ENCODE peak calls at places on chromosomes 7 and 10, in eight cellular contexts. W, D, Y, U, P, K, R and L are unnamed samples. For H3K4me1, the result is how much of the 10 kb centered on the place peaks cover.

GRCh38 chr10:104293021-104293420 is 24.0 kb downstream of the GSTO2 start:
- DNase-seq in W (no peak), D (no peak), Y (no peak), U (no peak), P (no peak), K (no peak), R (no peak), L (no peak)

GRCh38 chr7:107703219-107703618 is 40.7 kb upstream of the CBLL1 start:
- DNase-seq in W (no peak), D (no peak), Y (no peak), U (no peak), P (no peak), K (no peak), R (no peak), L (no peak)

GRCh38 chr7:73586911-73587310 is 8.5 kb upstream of the TBL2 start:
- DNase-seq in W (no peak), D (no peak), Y (no peak), U (no peak), P (no peak), K (no peak), R (no peak), L (peak)

GRCh38 chr10:109977382-109977806 is 30.4 kb upstream of the ADD3 start:
- DNase-seq in W (peak), D (peak), Y (no peak), U (peak), P (no peak), K (no peak), R (no peak), L (no peak)

GRCh38 chr7:64654796-64655548 is 11.0 kb upstream of the ZNF107 start:
- DNase-seq in W (no peak), D (no peak), Y (no peak), U (no peak), P (no peak), K (no peak), R (no peak), L (no peak)

GRCh38 chr7:102005933-102006332 is 188.5 kb downstream of the CUX1 start:
- DNase-seq in W (no peak), D (no peak), Y (no peak), U (no peak), P (no peak), K (no peak), R (no peak), L (no peak)

GRCh38 chr7:157670490-157671357 is 333.9 kb downstream of the DNAJB6 start:
- DNase-seq in W (peak), D (no peak), Y (no peak), U (no peak), P (peak), K (peak), R (no peak), L (no peak)

GRCh38 chr10:46310143-46310514 is 23.3 kb downstream of the ANTXRL start:
- DNase-seq in W (no peak), D (no peak), Y (no peak), U (no peak), P (no peak), K (no peak), R (no peak), L (no peak)

GRCh38 chr10:17247210-17247609 is 19.2 kb downstream of the VIM start:
- DNase-seq in W (no peak), D (no peak), Y (no peak), U (no peak), P (no peak), K (no peak), R (no peak), L (no peak)

GRCh38 chr7:140189917-140190316 is 13.1 kb upstream of the KDM7A start:
- DNase-seq in W (no peak), D (no peak), Y (no peak), U (no peak), P (no peak), K (no peak), R (no peak), L (no peak)

GRCh38 chr10:24645784-24646183 is 77.9 kb downstream of the ARHGAP21 start:
- DNase-seq in W (no peak), D (no peak), Y (peak), U (no peak), P (no peak), K (no peak), R (no peak), L (no peak)

GRCh38 chr7:137074386-137075030 is 206.1 kb downstream of the CHRM2 start:
- DNase-seq in W (no peak), D (no peak), Y (peak), U (no peak), P (no peak), K (no peak), R (no peak), L (no peak)

GRCh38 chr10:133044502-133044901 is 43.2 kb upstream of the ADGRA1 start:
- DNase-seq in W (no peak), D (peak), Y (no peak), U (no peak), P (no peak), K (no peak), R (no peak), L (no peak)

GRCh38 chr7:152894295-152895170 is 135.0 kb downstream of the ACTR3B start:
- DNase-seq in W (peak), D (no peak), Y (no peak), U (peak), P (peak), K (no peak), R (no peak), L (no peak)

GRCh38 chr7:29177963-29178612 is 16.5 kb upstream of the CHN2 start:
- DNase-seq in W (no peak), D (peak), Y (no peak), U (peak), P (no peak), K (no peak), R (peak), L (peak)

GRCh38 chr10:69864321-69864720 is 62.6 kb downstream of the COL13A1 start:
- DNase-seq in W (peak), D (no peak), Y (peak), U (no peak), P (no peak), K (no peak), R (no peak), L (no peak)

GRCh38 chr7:27184342-27185012 is 555 bp downstream of the HOXA11 start:
- DNase-seq in W (no peak), D (no peak), Y (no peak), U (peak), P (peak), K (peak), R (peak), L (no peak)

GRCh38 chr10:30438016-30438850 is 4.2 kb downstream of the MAP3K8 start:
- DNase-seq in W (no peak), D (no peak), Y (peak), U (no peak), P (no peak), K (no peak), R (no peak), L (no peak)

GRCh38 chr7:17939670-17940301 is 508 bp downstream of the SNX13 start:
- DNase-seq in W (peak), D (peak), Y (peak), U (peak), P (no peak), K (peak), R (peak), L (no peak)

GRCh38 chr7:157499835-157500153 is 163.0 kb downstream of the DNAJB6 start:
- DNase-seq in W (no peak), D (no peak), Y (no peak), U (no peak), P (no peak), K (no peak), R (no peak), L (no peak)

GRCh38 chr10:27153325-27153724 is 859 bp downstream of the YME1L1 start:
- DNase-seq in W (no peak), D (no peak), Y (no peak), U (no peak), P (no peak), K (no peak), R (no peak), L (no peak)
- TF ChIP-seq CTCF in W (no peak), D (no peak), Y (no peak), U (no peak), P (no peak), K (no peak), R (no peak), L (no peak)

DNA sequence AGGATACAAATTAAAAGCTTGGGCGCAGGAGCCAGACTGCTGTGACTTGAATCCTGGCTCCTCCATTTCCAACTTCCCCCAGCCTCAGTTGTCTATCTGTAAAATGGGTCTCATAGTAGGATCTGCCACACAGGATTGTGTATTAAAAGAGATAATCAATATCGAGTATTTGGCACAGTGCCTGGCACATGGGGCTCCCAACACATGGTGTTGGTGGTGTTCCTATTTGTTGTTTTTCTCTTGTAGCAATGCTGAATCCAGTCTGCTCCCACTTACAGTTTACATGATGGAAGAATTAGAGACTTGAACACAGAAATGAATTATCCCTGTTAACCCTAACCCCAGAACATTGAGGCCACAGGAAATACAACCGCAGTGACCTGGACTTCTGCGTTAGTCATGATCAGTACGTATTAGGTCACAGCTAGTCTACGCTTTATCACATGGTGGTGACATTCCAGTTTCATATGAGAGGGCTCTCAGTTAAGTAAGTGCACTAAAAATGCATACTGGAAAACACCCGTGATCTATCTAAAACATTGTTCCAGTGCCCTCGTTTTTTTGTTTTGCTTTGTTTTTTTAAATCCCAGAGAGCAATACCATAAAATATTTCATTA is 169.5 kb upstream of the KLF14 start:
- DNase-seq in W (no peak), D (no peak), Y (peak), U (no peak), P (no peak), K (no peak), R (peak), L (no peak)
- H3K4me1 ChIP-seq in W (half or more), D (under half), Y (under half), U (half or more), P (under half), K (half or more), R (half or more), L (half or more)

GRCh38 chr7:36132025-36132424 is 21.0 kb upstream of the EEPD1 start:
- DNase-seq in W (no peak), D (no peak), Y (no peak), U (no peak), P (peak), K (no peak), R (no peak), L (no peak)
- TF ChIP-seq CTCF in W (no peak), D (no peak), Y (no peak), U (no peak), P (peak), K (no peak), R (no peak), L (no peak)

DNA sequence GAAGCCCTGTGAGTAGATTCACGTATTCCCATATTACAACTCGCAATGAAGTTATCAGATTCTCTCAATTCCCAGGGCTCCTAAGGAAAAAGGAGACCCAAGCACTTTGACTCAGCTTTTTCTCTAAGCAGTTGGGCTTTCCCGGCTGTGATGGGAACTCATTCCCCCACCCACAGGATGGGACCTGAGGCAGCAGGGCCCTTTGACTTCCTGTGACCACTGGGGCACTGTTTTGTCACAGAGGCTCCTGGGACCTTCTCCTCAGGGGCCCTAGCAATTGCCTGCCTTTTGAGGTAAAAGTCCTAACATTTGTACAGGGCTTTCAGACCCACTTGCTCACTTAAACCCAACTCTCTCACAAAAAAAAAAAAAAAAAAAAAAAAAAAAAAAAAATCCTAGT is 122.8 kb upstream of the PDLIM1 start:
- DNase-seq in W (no peak), D (peak), Y (no peak), U (no peak), P (no peak), K (no peak), R (no peak), L (no peak)
- H3K4me1 ChIP-seq in W (under half), D (under half), Y (under half), U (under half), P (under half), K (under half), R (half or more), L (under half)